ENCODE peak calls at places on chromosomes 13 and 19, in ten cellular contexts. T, N, P, D, Z, G, I, V, A and R are unnamed samples.
A peak's percentile ranks its signal among the peaks of the same experiment; 100 is the strongest.

GRCh38 chr13:107099661-107100060 is 531.7 kb upstream of the ARGLU1 start:
- DNase-seq in T (no peak), N (no peak), P (no peak), D (no peak), Z (peak; percentile 53), G (no peak), I (no peak), V (no peak), A (no peak), R (no peak)

GRCh38 chr13:34078334-34078999 is 260.5 kb downstream of the RFC3 start:
- DNase-seq in T (no peak), N (no peak), P (no peak), D (no peak), Z (no peak), G (peak; percentile 9), I (no peak), V (no peak), A (no peak), R (no peak)

GRCh38 chr13:102128216-102128800 is 273.5 kb downstream of the FGF14 start:
- DNase-seq in T (no peak), N (no peak), P (no peak), D (no peak), Z (peak; percentile 84), G (no peak), I (no peak), V (no peak), A (no peak), R (no peak)

GRCh38 chr13:27573265-27573664 is 47.1 kb downstream of the LNX2 start:
- DNase-seq in T (no peak), N (no peak), P (no peak), D (no peak), Z (peak; percentile 27), G (no peak), I (no peak), V (no peak), A (no peak), R (peak; percentile 45)

GRCh38 chr19:21483589-21484170 is 21.7 kb upstream of the ZNF429 start:
- DNase-seq in T (peak; percentile 72), N (peak; percentile 56), P (peak; percentile 79), D (peak; percentile 59), Z (peak; percentile 15), G (peak; percentile 28), I (peak; percentile 32), V (peak; percentile 37), A (no peak), R (no peak)

GRCh38 chr13:29901714-29902631 is 51.6 kb upstream of the UBL3 start:
- DNase-seq in T (peak; percentile 58), N (peak; percentile 66), P (no peak), D (peak; percentile 39), Z (peak; percentile 96), G (no peak), I (peak; percentile 18), V (no peak), A (no peak), R (peak; percentile 76)

GRCh38 chr19:1904385-1905070 is 671 bp upstream of the ADAT3 start:
- DNase-seq in T (peak; percentile 40), N (peak; percentile 68), P (no peak), D (no peak), Z (no peak), G (peak; percentile 90), I (no peak), V (peak; percentile 68), A (no peak), R (no peak)

GRCh38 chr13:41960195-41960699 is 662 bp downstream of the VWA8 start:
- DNase-seq in T (no peak), N (no peak), P (no peak), D (no peak), Z (peak; percentile 47), G (peak; percentile 41), I (no peak), V (peak; percentile 59), A (no peak), R (peak; percentile 36)

GRCh38 chr13:114067381-114067885 is 65.0 kb downstream of the RASA3 start:
- DNase-seq in T (no peak), N (no peak), P (no peak), D (peak; percentile 42), Z (peak; percentile 55), G (peak; percentile 22), I (no peak), V (no peak), A (no peak), R (no peak)

GRCh38 chr13:37947419-37948140 is 78.0 kb upstream of the TRPC4 start:
- DNase-seq in T (no peak), N (no peak), P (no peak), D (no peak), Z (no peak), G (no peak), I (no peak), V (no peak), A (no peak), R (no peak)

GRCh38 chr19:868458-869244 is 9.2 kb downstream of the CFD start:
- DNase-seq in T (no peak), N (no peak), P (no peak), D (no peak), Z (no peak), G (no peak), I (no peak), V (no peak), A (no peak), R (no peak)

DNA sequence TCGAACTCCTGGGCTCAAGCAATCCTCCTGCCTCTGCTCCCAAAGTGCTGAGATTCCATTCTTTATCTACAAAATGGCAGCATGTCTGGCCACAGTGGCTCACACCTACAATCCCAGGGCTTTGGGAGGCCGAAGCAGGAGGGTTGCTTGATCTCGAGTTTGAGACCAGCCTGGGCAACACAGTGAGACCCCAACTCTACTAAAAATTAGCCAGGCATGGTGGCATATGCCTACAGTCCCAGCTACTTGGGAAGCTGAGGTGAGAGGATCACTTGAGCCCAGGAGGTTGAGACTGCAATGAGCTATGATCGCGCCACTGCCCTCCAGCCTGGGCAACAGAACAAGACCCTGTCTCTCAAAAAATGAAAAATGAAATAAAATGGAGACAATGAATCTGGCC is 6.1 kb downstream of the NAPA start:
- DNase-seq in T (no peak), N (no peak), P (no peak), D (no peak), Z (no peak), G (no peak), I (no peak), V (no peak), A (no peak), R (no peak)
- H3K4me1 ChIP-seq in T (peaks cover 85% of the 10 kb centered on the region), N (peaks cover 12% of the 10 kb centered on the region), P (peaks cover 71% of the 10 kb centered on the region), D (peaks cover 34% of the 10 kb centered on the region), Z (peaks cover 31% of the 10 kb centered on the region), G (peaks cover 25% of the 10 kb centered on the region), I (peaks cover 18% of the 10 kb centered on the region), V (no peaks in the 10 kb centered on the region), A (peaks cover 69% of the 10 kb centered on the region), R (peaks cover 11% of the 10 kb centered on the region)

GRCh38 chr19:44749994-44750393 is 1.5 kb downstream of the BCL3 start:
- DNase-seq in T (no peak), N (no peak), P (no peak), D (no peak), Z (no peak), G (no peak), I (no peak), V (no peak), A (no peak), R (no peak)

GRCh38 chr19:44748426-44749254 is at the start of gene BCL3:
- DNase-seq in T (peak; percentile 85), N (peak; percentile 83), P (peak; percentile 91), D (peak; percentile 76), Z (peak; percentile 71), G (peak; percentile 82), I (peak; percentile 80), V (peak; percentile 68), A (no peak), R (peak; percentile 76)

GRCh38 chr19:44749318-44749717 is 810 bp downstream of the BCL3 start:
- DNase-seq in T (no peak), N (no peak), P (no peak), D (no peak), Z (no peak), G (no peak), I (no peak), V (no peak), A (no peak), R (no peak)

GRCh38 chr19:44752123-44752815 is 3.8 kb downstream of the BCL3 start:
- DNase-seq in T (no peak), N (no peak), P (no peak), D (no peak), Z (no peak), G (peak; percentile 76), I (no peak), V (no peak), A (no peak), R (no peak)

GRCh38 chr19:44750713-44751112 is 2.2 kb downstream of the BCL3 start:
- DNase-seq in T (no peak), N (no peak), P (no peak), D (no peak), Z (no peak), G (peak; percentile 27), I (no peak), V (no peak), A (no peak), R (no peak)
- H3K4me1 ChIP-seq in T (peaks cover 44% of the 10 kb centered on the region), N (peaks cover 28% of the 10 kb centered on the region), P (peaks cover 59% of the 10 kb centered on the region), D (peaks cover 71% of the 10 kb centered on the region), Z (peaks cover 44% of the 10 kb centered on the region), G (peaks cover 70% of the 10 kb centered on the region), I (peaks cover 66% of the 10 kb centered on the region), V (peaks cover 14% of the 10 kb centered on the region), A (peaks cover 74% of the 10 kb centered on the region), R (peaks cover 62% of the 10 kb centered on the region)

GRCh38 chr13:21055016-21055415 is 6.4 kb downstream of the LATS2 start:
- DNase-seq in T (no peak), N (no peak), P (no peak), D (no peak), Z (no peak), G (no peak), I (no peak), V (no peak), A (no peak), R (no peak)

GRCh38 chr13:21055511-21056045 is 5.8 kb downstream of the LATS2 start:
- DNase-seq in T (peak; percentile 46), N (no peak), P (no peak), D (no peak), Z (no peak), G (no peak), I (no peak), V (no peak), A (no peak), R (no peak)

GRCh38 chr13:21051675-21052074 is 9.7 kb downstream of the LATS2 start:
- DNase-seq in T (no peak), N (peak; percentile 3), P (no peak), D (no peak), Z (no peak), G (no peak), I (no peak), V (no peak), A (no peak), R (no peak)

GRCh38 chr13:21053231-21053630 is 8.2 kb downstream of the LATS2 start:
- DNase-seq in T (no peak), N (no peak), P (no peak), D (no peak), Z (no peak), G (no peak), I (no peak), V (no peak), A (no peak), R (peak; percentile 13)

GRCh38 chr13:21054313-21054712 is 7.1 kb downstream of the LATS2 start:
- DNase-seq in T (peak; percentile 48), N (no peak), P (no peak), D (no peak), Z (no peak), G (no peak), I (no peak), V (no peak), A (no peak), R (peak; percentile 38)
- H3K4me1 ChIP-seq in T (peaks cover 79% of the 10 kb centered on the region), N (peaks cover 7% of the 10 kb centered on the region), P (peaks cover 53% of the 10 kb centered on the region), D (no peaks in the 10 kb centered on the region), Z (peaks cover 6% of the 10 kb centered on the region), G (no peaks in the 10 kb centered on the region), I (no peaks in the 10 kb centered on the region), V (no peaks in the 10 kb centered on the region), A (peaks cover 62% of the 10 kb centered on the region), R (peaks cover 22% of the 10 kb centered on the region)

GRCh38 chr19:50822661-50823208 is 852 bp downstream of the KLK1 start:
- DNase-seq in T (no peak), N (no peak), P (no peak), D (no peak), Z (no peak), G (no peak), I (no peak), V (no peak), A (no peak), R (no peak)
- H3K4me1 ChIP-seq in T (no peaks in the 10 kb centered on the region), N (no peaks in the 10 kb centered on the region), P (no peaks in the 10 kb centered on the region), D (peaks cover 15% of the 10 kb centered on the region), Z (no peaks in the 10 kb centered on the region), G (peaks cover 30% of the 10 kb centered on the region), I (peaks cover 9% of the 10 kb centered on the region), V (no peaks in the 10 kb centered on the region), A (no peaks in the 10 kb centered on the region), R (no peaks in the 10 kb centered on the region)